ENCODE peak calls at places on chromosomes 13 and 19, in nine cellular contexts. U is heart right ventricle; X is left ventricle myocardium inferior; L is CD8-positive, alpha-beta memory T cell; B is body of pancreas; Y is neural progenitor cell; N is MM.1S; S is vagina; O is colonic mucosa. R is an unnamed sample.

GRCh38 chr13:42696191-42696590 is 85.2 kb upstream of the FAM216B start:
- DNase-seq in U (no peak), X (no peak), L (no peak), B (no peak), Y (no peak), N (no peak), S (no peak), O (no peak), R (no peak)

GRCh38 chr13:53060840-53061485 is 32.4 kb downstream of the OLFM4 start:
- DNase-seq in U (no peak), X (no peak), L (no peak), B (no peak), Y (no peak), N (no peak), S (no peak), O (peak; percentile 26), R (no peak)

GRCh38 chr13:113785051-113786010 is 26.3 kb downstream of the TMEM255B start:
- DNase-seq in U (no peak), X (no peak), L (no peak), B (no peak), Y (no peak), N (peak; percentile 78), S (no peak), O (no peak), R (no peak)

GRCh38 chr19:39347332-39348227 is 5.4 kb downstream of the SAMD4B start:
- DNase-seq in U (no peak), X (no peak), L (no peak), B (no peak), Y (no peak), N (no peak), S (no peak), O (no peak), R (no peak)

GRCh38 chr13:32443111-32443510 is 15.2 kb upstream of the N4BP2L1 start:
- DNase-seq in U (no peak), X (no peak), L (no peak), B (peak; percentile 41), Y (no peak), N (peak; percentile 59), S (no peak), O (no peak), R (no peak)

GRCh38 chr19:695350-695949 is at the start of gene PRSS57:
- DNase-seq in U (no peak), X (no peak), L (no peak), B (no peak), Y (no peak), N (no peak), S (no peak), O (no peak), R (no peak)

GRCh38 chr19:46018729-46019251 is 4.1 kb downstream of the PGLYRP1 start:
- DNase-seq in U (no peak), X (no peak), L (no peak), B (no peak), Y (no peak), N (no peak), S (no peak), O (no peak), R (no peak)

GRCh38 chr13:79490846-79491245 is 9.9 kb downstream of the NDFIP2 start:
- DNase-seq in U (no peak), X (no peak), L (no peak), B (no peak), Y (no peak), N (no peak), S (no peak), O (no peak), R (no peak)

GRCh38 chr13:95833713-95834112 is 156.8 kb downstream of the DNAJC3 start:
- DNase-seq in U (no peak), X (no peak), L (no peak), B (no peak), Y (no peak), N (no peak), S (no peak), O (no peak), R (no peak)

GRCh38 chr19:39372941-39373340 is 18.0 kb downstream of the PAF1 start:
- DNase-seq in U (no peak), X (no peak), L (no peak), B (no peak), Y (no peak), N (no peak), S (no peak), O (no peak), R (no peak)

GRCh38 chr19:33849551-33850147 is 53.0 kb downstream of the KCTD15 start:
- DNase-seq in U (no peak), X (no peak), L (no peak), B (no peak), Y (no peak), N (no peak), S (no peak), O (no peak), R (no peak)

GRCh38 chr19:45769821-45770191 is 754 bp upstream of the SIX5 start:
- DNase-seq in U (peak; percentile 56), X (no peak), L (peak; percentile 58), B (peak; percentile 60), Y (peak; percentile 73), N (peak; percentile 44), S (no peak), O (peak; percentile 68), R (peak; percentile 72)

GRCh38 chr19:55615553-55616394 is 8.6 kb downstream of the ZNF784 start:
- DNase-seq in U (no peak), X (no peak), L (no peak), B (no peak), Y (no peak), N (no peak), S (no peak), O (no peak), R (no peak)

GRCh38 chr19:46426506-46427162 is 2.1 kb downstream of the PNMA8C start:
- DNase-seq in U (peak; percentile 75), X (peak; percentile 82), L (no peak), B (peak; percentile 90), Y (peak; percentile 97), N (no peak), S (no peak), O (peak; percentile 54), R (peak; percentile 79)

GRCh38 chr19:48333467-48334384 is 8.4 kb downstream of the EMP3 start:
- DNase-seq in U (peak; percentile 92), X (peak; percentile 91), L (peak; percentile 89), B (peak; percentile 96), Y (peak; percentile 94), N (peak; percentile 98), S (no peak), O (peak; percentile 97), R (peak; percentile 90)

DNA sequence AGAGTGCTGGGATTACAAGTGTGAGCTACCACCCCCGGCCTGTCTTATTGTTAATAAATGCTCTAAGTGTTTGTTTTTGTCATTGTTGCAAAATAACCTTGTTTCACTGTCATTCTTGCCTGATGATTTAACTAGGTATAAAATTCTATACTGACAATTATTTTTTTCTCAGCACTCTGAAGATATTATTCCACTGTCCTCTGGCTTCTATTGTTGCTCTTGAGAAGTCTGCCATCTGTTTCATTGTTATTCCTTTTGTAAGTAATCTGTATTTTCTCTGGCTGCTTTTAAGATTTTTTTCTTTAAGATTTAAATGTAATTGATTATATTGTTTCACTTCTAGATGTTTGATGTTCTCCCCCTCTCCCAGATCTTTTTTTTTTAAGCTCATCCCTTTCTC is 17.6 kb downstream of the ZNF420 start:
- DNase-seq in U (no peak), X (no peak), L (no peak), B (no peak), Y (no peak), N (no peak), S (no peak), O (no peak), R (no peak)
- H3K36me3 ChIP-seq in U (peaks cover 14% of the 10 kb centered on the region), X (peaks cover 100% of the 10 kb centered on the region), L (peaks cover 44% of the 10 kb centered on the region), B (peaks cover 22% of the 10 kb centered on the region), Y (peaks cover 39% of the 10 kb centered on the region), N (peaks cover 5% of the 10 kb centered on the region), S (peaks cover 98% of the 10 kb centered on the region), O (no peaks in the 10 kb centered on the region), R (peaks cover 79% of the 10 kb centered on the region)

DNA sequence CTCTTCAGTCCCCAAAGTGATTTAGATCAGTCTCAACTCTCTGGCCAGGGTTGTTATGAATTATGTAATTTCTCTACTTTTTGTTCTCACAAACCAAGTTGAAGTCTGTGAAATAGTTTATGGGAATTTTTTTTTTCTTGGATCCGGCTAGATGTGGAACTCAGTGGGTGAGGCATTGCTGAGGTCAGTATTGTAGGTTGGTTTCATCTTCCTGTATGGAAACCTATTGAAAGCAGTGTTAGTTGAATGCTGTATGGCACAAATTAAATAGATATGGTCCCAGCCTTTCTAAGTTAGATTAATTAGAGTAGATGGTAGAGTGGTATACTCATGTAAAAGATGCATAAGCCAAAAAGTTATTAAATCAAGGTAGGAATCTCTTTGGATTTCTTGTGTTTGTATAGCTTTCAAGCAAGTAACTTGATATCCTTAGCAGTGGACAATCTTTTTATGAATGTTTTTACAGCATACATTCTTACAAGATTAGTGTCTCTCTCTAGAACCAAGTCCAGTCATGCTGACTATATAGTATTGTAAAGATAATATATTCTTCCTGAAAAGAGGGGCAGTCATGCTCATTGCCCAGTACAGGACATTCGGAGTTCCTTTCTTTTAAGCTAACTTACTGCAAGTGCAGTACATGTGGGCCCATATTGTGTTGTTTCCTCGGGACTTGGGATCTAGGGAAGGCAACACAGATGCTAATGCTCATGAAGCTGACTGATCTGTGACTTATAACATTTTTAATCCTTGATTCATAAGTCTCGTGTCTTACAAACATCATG is 2541.1 kb downstream of the PCDH9 start:
- DNase-seq in U (no peak), X (no peak), L (no peak), B (no peak), Y (no peak), N (no peak), S (no peak), O (no peak), R (no peak)
- H3K27ac ChIP-seq in U (no peak overlapping the region), X (no peak overlapping the region), L (no peak overlapping the region), B (no peak overlapping the region), Y (no peak overlapping the region), N (no peak overlapping the region), S (no peak overlapping the region), O (no peak overlapping the region), R (no peak overlapping the region)

GRCh38 chr13:76319921-76320320 is 566.3 kb downstream of the KCTD12 start:
- DNase-seq in U (no peak), X (no peak), L (no peak), B (no peak), Y (no peak), N (no peak), S (no peak), O (no peak), R (no peak)
- H3K36me3 ChIP-seq in U (no peaks in the 10 kb centered on the region), X (no peaks in the 10 kb centered on the region), L (no peaks in the 10 kb centered on the region), B (no peaks in the 10 kb centered on the region), Y (no peaks in the 10 kb centered on the region), N (no peaks in the 10 kb centered on the region), S (no peaks in the 10 kb centered on the region), O (no peaks in the 10 kb centered on the region), R (no peaks in the 10 kb centered on the region)

GRCh38 chr19:40609561-40610395 is 8.6 kb downstream of the LTBP4 start:
- DNase-seq in U (peak; percentile 92), X (peak; percentile 90), L (peak; percentile 81), B (peak; percentile 96), Y (peak; percentile 94), N (peak; percentile 91), S (peak; percentile 95), O (peak; percentile 98), R (peak; percentile 92)

GRCh38 chr19:40605201-40605971 is 4.2 kb downstream of the LTBP4 start:
- DNase-seq in U (peak; percentile 76), X (peak; percentile 72), L (peak; percentile 85), B (peak; percentile 88), Y (peak; percentile 79), N (peak; percentile 97), S (no peak), O (peak; percentile 95), R (peak; percentile 78)

GRCh38 chr19:40608957-40609356 is 7.8 kb downstream of the LTBP4 start:
- DNase-seq in U (no peak), X (no peak), L (no peak), B (no peak), Y (no peak), N (no peak), S (no peak), O (no peak), R (no peak)

GRCh38 chr19:40607898-40608621 is 6.9 kb downstream of the LTBP4 start:
- DNase-seq in U (no peak), X (no peak), L (no peak), B (no peak), Y (no peak), N (no peak), S (no peak), O (no peak), R (peak; percentile 16)

GRCh38 chr19:40607311-40607871 is 6.2 kb downstream of the LTBP4 start:
- DNase-seq in U (no peak), X (no peak), L (no peak), B (no peak), Y (peak; percentile 32), N (no peak), S (no peak), O (peak; percentile 89), R (no peak)
- H3K27ac ChIP-seq in U (no peak overlapping the region), X (peak overlapping the region; percentile 93), L (no peak overlapping the region), B (no peak overlapping the region), Y (no peak overlapping the region), N (no peak overlapping the region), S (peak overlapping the region; percentile 97), O (peak overlapping the region; percentile 99), R (no peak overlapping the region)

R was measured in heart left ventricle.